ENCODE peak calls at places on chromosomes 13 and 19, in six cellular contexts. C, G, F, S, U and N are unnamed samples.

GRCh38 chr19:30046522-30046921 is 104.5 kb downstream of the URI1 start:
- DNase-seq in C (no peak), G (no peak), F (no peak), S (no peak), U (no peak), N (no peak)

GRCh38 chr19:2338055-2338615 is 9.7 kb downstream of the SPPL2B start:
- DNase-seq in C (no peak), G (no peak), F (no peak), S (no peak), U (no peak), N (peak; percentile 6)

GRCh38 chr19:46350029-46350757 is 3.3 kb downstream of the PPP5C start:
- DNase-seq in C (no peak), G (no peak), F (no peak), S (no peak), U (peak; percentile 66), N (peak; percentile 71)

GRCh38 chr19:48403606-48404005 is 10.1 kb downstream of the GRIN2D start:
- DNase-seq in C (no peak), G (no peak), F (peak; percentile 82), S (no peak), U (peak; percentile 31), N (no peak)

GRCh38 chr13:113116206-113116800 is 6.3 kb upstream of the F10 start:
- DNase-seq in C (no peak), G (no peak), F (no peak), S (peak; percentile 55), U (no peak), N (no peak)

GRCh38 chr19:680287-681028 is 4.3 kb downstream of the FSTL3 start:
- DNase-seq in C (peak; percentile 100), G (peak; percentile 100), F (peak; percentile 98), S (peak; percentile 100), U (peak; percentile 96), N (peak; percentile 100)

GRCh38 chr13:78576266-78576665 is 27.1 kb downstream of the POU4F1 start:
- DNase-seq in C (no peak), G (no peak), F (no peak), S (no peak), U (no peak), N (no peak)

GRCh38 chr13:39501711-39502324 is 101.2 kb downstream of the LHFPL6 start:
- DNase-seq in C (peak; percentile 29), G (no peak), F (no peak), S (no peak), U (no peak), N (peak; percentile 64)

GRCh38 chr13:87671031-87671823 is at the start of gene SLITRK5:
- DNase-seq in C (peak; percentile 64), G (no peak), F (peak; percentile 43), S (peak; percentile 93), U (peak; percentile 78), N (peak; percentile 83)